ENCODE peak calls at places on chromosomes 12 and 14, in six cellular contexts. N, W, B, E, U and C are unnamed samples. For H3K27me3, the result is how much of the 10 kb centered on the place peaks cover.

GRCh38 chr14:31880935-31881334 is 196.2 kb upstream of the ARHGAP5 start:
- DNase-seq in N (peak), W (no peak), B (peak), E (peak), U (no peak), C (no peak)

GRCh38 chr14:64906022-64906421 is 8.2 kb upstream of the CHURC1 start:
- DNase-seq in N (no peak), W (no peak), B (no peak), E (no peak), U (no peak), C (no peak)

GRCh38 chr14:38887696-38888095 is 215.3 kb downstream of the SEC23A start:
- DNase-seq in N (no peak), W (no peak), B (no peak), E (no peak), U (no peak), C (no peak)

GRCh38 chr12:96399081-96399918 is 939 bp downstream of the CDK17 start:
- DNase-seq in N (peak), W (peak), B (peak), E (peak), U (peak), C (peak)

GRCh38 chr12:114166360-114166759 is 200.2 kb upstream of the RBM19 start:
- DNase-seq in N (no peak), W (no peak), B (peak), E (peak), U (no peak), C (no peak)

GRCh38 chr12:26843306-26843705 is 10.3 kb upstream of the ITPR2 start:
- DNase-seq in N (no peak), W (no peak), B (no peak), E (no peak), U (no peak), C (no peak)

GRCh38 chr14:70281938-70282337 is 77.5 kb downstream of the COX16 start:
- DNase-seq in N (no peak), W (no peak), B (no peak), E (no peak), U (no peak), C (no peak)

GRCh38 chr12:54579696-54580333 is 8.6 kb downstream of the PPP1R1A start:
- DNase-seq in N (peak), W (peak), B (peak), E (peak), U (peak), C (peak)

GRCh38 chr14:90903101-90903500 is 86.9 kb upstream of the TTC7B start:
- DNase-seq in N (peak), W (no peak), B (peak), E (peak), U (peak), C (no peak)

GRCh38 chr14:50600849-50601248 is 40.9 kb downstream of the ATL1 start:
- DNase-seq in N (no peak), W (no peak), B (peak), E (no peak), U (no peak), C (no peak)

GRCh38 chr12:48349471-48349870 is 1.2 kb downstream of the ZNF641 start:
- DNase-seq in N (no peak), W (no peak), B (no peak), E (no peak), U (no peak), C (no peak)

GRCh38 chr12:113474635-113475436 is 3.2 kb upstream of the LHX5 start:
- DNase-seq in N (no peak), W (no peak), B (no peak), E (no peak), U (no peak), C (no peak)

GRCh38 chr12:122399592-122400373 is 22.7 kb downstream of the CLIP1 start:
- DNase-seq in N (peak), W (no peak), B (peak), E (peak), U (peak), C (peak)

DNA sequence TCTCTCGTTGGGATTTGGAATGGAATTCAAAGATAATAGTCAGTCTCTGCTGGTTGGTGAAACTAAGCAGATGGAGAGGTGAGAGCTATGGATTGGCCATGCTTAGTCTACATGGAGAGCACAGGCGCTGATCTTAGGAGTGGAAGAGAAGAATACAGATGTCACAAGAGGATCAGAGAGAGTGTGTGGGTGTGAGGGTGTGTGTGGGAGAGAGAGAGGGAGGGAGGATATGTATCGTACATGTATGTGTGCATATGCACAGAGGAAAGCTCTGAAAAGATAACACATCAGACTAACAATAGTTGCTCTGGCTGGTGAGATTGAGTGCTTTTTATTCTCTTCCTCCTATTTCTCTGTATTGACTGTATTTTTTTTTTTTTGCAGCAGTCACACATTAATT is 686.2 kb upstream of the TBX3 start:
- DNase-seq in N (no peak), W (no peak), B (no peak), E (no peak), U (no peak), C (no peak)
- H3K27me3 ChIP-seq in N (under half), W (under half), B (under half), E (under half), U (under half), C (under half)

DNA sequence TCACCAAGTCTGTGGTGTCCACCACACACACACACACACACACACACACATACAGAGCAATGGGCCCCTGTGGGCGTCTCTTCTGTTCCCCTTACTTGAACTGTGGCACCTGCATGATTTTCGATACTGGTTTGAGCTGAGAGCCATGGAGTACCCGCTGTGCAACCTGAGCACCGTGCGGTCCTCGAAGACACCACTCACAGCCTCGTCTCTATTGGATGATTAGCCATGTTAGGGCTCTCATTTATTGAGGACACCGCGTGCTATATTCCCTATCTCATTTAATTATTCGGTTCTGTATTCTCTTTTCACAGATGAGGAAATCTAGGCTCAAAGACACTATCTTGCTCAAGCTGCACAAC is 623 bp upstream of the C14orf132 start:
- DNase-seq in N (peak), W (no peak), B (no peak), E (no peak), U (no peak), C (no peak)
- H3K27me3 ChIP-seq in N (under half), W (under half), B (under half), E (under half), U (under half), C (under half)

GRCh38 chr12:65125975-65126374 is 4.9 kb upstream of the WIF1 start:
- DNase-seq in N (no peak), W (no peak), B (peak), E (no peak), U (no peak), C (no peak)

GRCh38 chr12:65126482-65126881 is 5.4 kb upstream of the WIF1 start:
- DNase-seq in N (no peak), W (no peak), B (peak), E (no peak), U (no peak), C (no peak)

GRCh38 chr12:65122661-65123060 is 1.6 kb upstream of the WIF1 start:
- DNase-seq in N (no peak), W (no peak), B (no peak), E (no peak), U (no peak), C (no peak)

GRCh38 chr12:65123435-65124063 is 2.4 kb upstream of the WIF1 start:
- DNase-seq in N (peak), W (no peak), B (peak), E (peak), U (no peak), C (no peak)

GRCh38 chr12:65125247-65125646 is 4.1 kb upstream of the WIF1 start:
- DNase-seq in N (no peak), W (no peak), B (no peak), E (no peak), U (no peak), C (no peak)
- H3K27me3 ChIP-seq in N (under half), W (under half), B (half or more), E (under half), U (under half), C (under half)

DNA sequence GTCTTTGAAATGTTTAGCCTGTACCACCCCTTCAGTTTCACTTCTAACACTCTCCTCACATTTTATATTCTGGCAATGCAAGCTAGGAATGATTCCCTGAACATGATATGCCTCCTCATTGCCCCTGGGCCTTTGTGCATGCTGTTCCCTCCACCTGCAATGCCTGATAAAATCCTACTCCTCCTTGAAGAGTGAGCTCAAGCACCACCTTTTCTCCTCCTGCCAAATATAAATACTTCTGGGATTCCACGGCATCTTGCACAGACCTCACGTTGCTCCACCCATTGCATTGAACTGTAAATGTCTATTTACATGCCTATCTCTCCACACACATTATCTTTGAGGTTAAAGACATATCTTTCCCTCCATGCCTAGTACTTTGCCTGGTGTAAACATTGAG is 21.1 kb downstream of the NKX2-1 start:
- DNase-seq in N (no peak), W (no peak), B (no peak), E (no peak), U (no peak), C (no peak)
- H3K27me3 ChIP-seq in N (under half), W (half or more), B (half or more), E (under half), U (half or more), C (under half)